ENCODE peak calls at places on chromosome 19, in eight cellular contexts. X is fibroblast of lung; N is CD4-positive, alpha-beta memory T cell; O is CD4-positive, CD25-positive, alpha-beta regulatory T cell; M is A549; W is CD8-positive, alpha-beta T cell; S is tibial artery; V is A673. R is an unnamed sample.

GRCh38 chr19:51660975-51661600 is 14.5 kb upstream of the SIGLEC14 start:
- DNase-seq in M (peak), V (peak), S (peak), O (peak), W (no peak), X (peak), N (no peak), R (peak)

GRCh38 chr19:49923055-49924003 is 5.7 kb upstream of the ATF5 start:
- DNase-seq in O (no peak), S (no peak), W (no peak), V (no peak), N (no peak), X (no peak), M (no peak), R (no peak)

GRCh38 chr19:50328257-50329145 is 676 bp downstream of the KCNC3 start:
- DNase-seq in O (no peak), S (no peak), N (peak), X (no peak), M (no peak), W (no peak), V (peak), R (no peak)

GRCh38 chr19:19606021-19606420 is 12.5 kb downstream of the PBX4 start:
- DNase-seq in X (no peak), O (peak), W (peak), V (no peak), M (no peak), S (no peak), N (peak), R (no peak)

GRCh38 chr19:53182202-53182601 is 11.0 kb downstream of the ZNF665 start:
- DNase-seq in S (no peak), O (no peak), X (peak), W (no peak), M (no peak), N (no peak), V (no peak), R (no peak)

GRCh38 chr19:49210901-49211451 is 53.4 kb downstream of the TRPM4 start:
- DNase-seq in S (no peak), V (no peak), X (no peak), M (no peak), O (no peak), W (no peak), N (no peak), R (no peak)

GRCh38 chr19:13817018-13817614 is 21.9 kb downstream of the ZSWIM4 start:
- DNase-seq in M (no peak), X (no peak), S (no peak), W (no peak), N (no peak), O (no peak), V (no peak), R (peak)

GRCh38 chr19:57830071-57830602 is at the start of gene ZNF587B:
- DNase-seq in O (peak), X (peak), M (no peak), S (peak), W (peak), N (peak), V (peak), R (peak)

GRCh38 chr19:48344892-48345291 is 18.8 kb downstream of the TMEM143 start:
- DNase-seq in M (no peak), N (no peak), W (no peak), S (no peak), X (no peak), O (no peak), V (peak), R (no peak)

GRCh38 chr19:48881741-48882657 is 9.8 kb downstream of the PPP1R15A start:
- DNase-seq in W (no peak), N (peak), V (no peak), X (no peak), O (no peak), S (no peak), M (no peak), R (no peak)

GRCh38 chr19:52094526-52094925 is 1.0 kb downstream of the ZNF841 start:
- DNase-seq in S (no peak), W (no peak), V (no peak), M (no peak), O (no peak), X (no peak), N (no peak), R (no peak)

GRCh38 chr19:49094505-49095482 is 9.5 kb downstream of the SNRNP70 start:
- DNase-seq in V (no peak), S (no peak), O (no peak), N (no peak), M (no peak), W (no peak), X (no peak), R (no peak)

GRCh38 chr19:11480927-11481776 is at the start of gene ELAVL3:
- DNase-seq in V (peak), M (no peak), O (no peak), N (no peak), S (no peak), W (no peak), X (no peak), R (no peak)

GRCh38 chr19:29702958-29703320 is 12.1 kb downstream of the C19orf12 start:
- DNase-seq in M (no peak), X (no peak), S (no peak), W (no peak), V (no peak), N (no peak), O (no peak), R (no peak)

GRCh38 chr19:53909471-53910169 is 542 bp downstream of the CACNG7 start:
- DNase-seq in O (no peak), X (no peak), W (no peak), V (no peak), S (no peak), N (no peak), M (no peak), R (no peak)

GRCh38 chr19:8569066-8569761 is 8.0 kb downstream of the MYO1F start:
- DNase-seq in N (peak), W (peak), X (peak), O (peak), M (peak), V (no peak), S (peak), R (peak)

GRCh38 chr19:19997656-19998268 is 41.5 kb downstream of the ZNF682 start:
- DNase-seq in V (peak), O (no peak), X (no peak), M (no peak), S (no peak), W (peak), N (peak), R (peak)

GRCh38 chr19:48913114-48913513 is 13.0 kb downstream of the NUCB1 start:
- DNase-seq in W (no peak), V (peak), N (peak), M (no peak), X (no peak), O (no peak), S (no peak), R (no peak)

GRCh38 chr19:42216653-42217521 is 590 bp downstream of the DEDD2 start:
- DNase-seq in O (peak), M (peak), X (peak), V (peak), W (peak), N (no peak), S (no peak), R (peak)

GRCh38 chr19:10316229-10317044 is 622 bp upstream of the FDX2 start:
- DNase-seq in X (no peak), O (no peak), S (no peak), M (no peak), N (no peak), V (no peak), W (no peak), R (peak)

GRCh38 chr19:31818740-31819228 is 469.5 kb upstream of the TSHZ3 start:
- DNase-seq in N (no peak), V (no peak), M (no peak), S (no peak), W (no peak), X (peak), O (no peak), R (no peak)

GRCh38 chr19:19334989-19335344 is 14.3 kb downstream of the MAU2 start:
- DNase-seq in S (no peak), X (no peak), W (no peak), M (no peak), N (no peak), V (no peak), O (no peak), R (no peak)

GRCh38 chr19:15161028-15161984 is 39.5 kb downstream of the NOTCH3 start:
- DNase-seq in N (no peak), X (no peak), O (no peak), M (peak), W (no peak), V (peak), S (no peak), R (no peak)

GRCh38 chr19:14378890-14379289 is 2.4 kb upstream of the ADGRE5 start:
- DNase-seq in O (no peak), N (no peak), V (no peak), X (no peak), M (no peak), W (no peak), S (no peak), R (no peak)

GRCh38 chr19:35959040-35959967 is 23.1 kb downstream of the LRFN3 start:
- DNase-seq in X (no peak), S (no peak), V (peak), O (peak), N (peak), W (peak), M (no peak), R (peak)

GRCh38 chr19:4388171-4389063 is 11.9 kb downstream of the SH3GL1 start:
- DNase-seq in M (no peak), O (no peak), S (no peak), W (no peak), V (no peak), N (no peak), X (no peak), R (peak)

DNA sequence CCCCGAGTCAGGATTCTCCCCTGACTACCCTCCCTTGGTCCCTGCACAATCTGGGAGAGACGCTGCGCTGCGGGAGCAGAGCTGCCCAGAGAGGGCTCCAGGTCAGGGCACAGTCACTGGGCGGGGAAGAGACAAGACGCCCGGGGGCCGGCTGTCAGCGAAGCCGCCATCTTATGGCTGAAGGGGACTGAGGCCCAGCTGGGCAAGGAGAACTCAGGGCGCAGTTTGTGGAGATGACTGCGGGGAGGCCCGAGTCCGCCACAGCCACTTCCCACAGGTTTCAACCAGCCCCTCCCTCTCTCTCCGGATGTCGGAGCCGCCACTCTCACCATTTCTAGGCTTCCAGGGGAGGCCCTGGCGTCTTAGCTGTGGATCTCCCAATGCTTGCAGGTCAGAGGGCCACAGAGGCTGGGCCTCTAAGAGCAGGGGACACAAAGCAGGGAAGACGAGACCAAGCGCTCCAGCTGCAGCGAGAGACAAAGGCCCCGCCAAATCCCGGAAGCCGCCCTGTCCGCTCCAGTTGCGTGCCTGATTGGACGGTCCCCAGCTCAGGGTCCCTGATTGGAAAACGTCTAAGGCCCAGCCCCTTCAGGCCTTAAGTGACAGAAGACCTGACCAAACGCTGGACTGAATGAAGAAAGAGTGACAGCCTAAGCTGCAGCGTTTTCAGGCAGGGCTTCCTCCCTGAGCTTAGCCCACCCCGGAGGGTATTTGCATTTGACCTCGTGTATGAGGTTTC is at the start of gene ZNF724:
- DNase-seq in N (peak), S (peak), W (peak), X (peak), O (peak), V (peak), M (peak), R (peak)
- H3K27ac ChIP-seq in N (peak), S (peak), W (peak), X (peak), O (peak), V (peak), M (peak), R (no peak)

GRCh38 chr19:2046046-2046907 is 4.8 kb downstream of the MKNK2 start:
- DNase-seq in N (no peak), X (no peak), V (no peak), W (no peak), S (no peak), O (no peak), M (no peak), R (peak)
- H3K27ac ChIP-seq in N (peak), X (no peak), V (peak), W (no peak), S (peak), O (peak), M (peak), R (no peak)

GRCh38 chr19:39319098-39319891 is 1.4 kb downstream of the LRFN1 start:
- DNase-seq in S (no peak), O (no peak), X (no peak), W (no peak), M (no peak), V (no peak), N (no peak), R (no peak)

GRCh38 chr19:39319892-39320168 is 833 bp downstream of the LRFN1 start:
- DNase-seq in M (no peak), X (no peak), W (no peak), N (no peak), S (no peak), O (no peak), V (no peak), R (no peak)

GRCh38 chr19:39318690-39319089 is 2.0 kb downstream of the LRFN1 start:
- DNase-seq in M (no peak), O (no peak), W (no peak), N (no peak), V (no peak), S (no peak), X (no peak), R (no peak)

GRCh38 chr19:39321832-39322176 is 1.1 kb upstream of the LRFN1 start:
- DNase-seq in W (no peak), X (no peak), N (no peak), S (no peak), M (no peak), V (no peak), O (no peak), R (no peak)

GRCh38 chr19:39320948-39321831 is 527 bp upstream of the LRFN1 start:
- DNase-seq in N (no peak), V (no peak), X (no peak), W (no peak), S (no peak), O (no peak), M (no peak), R (no peak)
- H3K27ac ChIP-seq in N (peak), V (no peak), X (no peak), W (no peak), S (no peak), O (peak), M (peak), R (no peak)

GRCh38 chr19:6233051-6233826 is 46.5 kb downstream of the MLLT1 start:
- DNase-seq in X (peak), W (no peak), O (no peak), M (no peak), V (no peak), N (no peak), S (peak), R (peak)

GRCh38 chr19:6235031-6235951 is 44.5 kb downstream of the MLLT1 start:
- DNase-seq in M (no peak), V (no peak), X (no peak), W (no peak), N (no peak), O (no peak), S (no peak), R (no peak)

GRCh38 chr19:6233827-6234511 is 45.8 kb downstream of the MLLT1 start:
- DNase-seq in O (no peak), N (no peak), V (no peak), S (no peak), M (no peak), X (no peak), W (no peak), R (peak)

GRCh38 chr19:6232567-6232966 is 47.2 kb downstream of the MLLT1 start:
- DNase-seq in O (no peak), W (no peak), X (peak), M (no peak), V (no peak), S (no peak), N (no peak), R (no peak)

DNA sequence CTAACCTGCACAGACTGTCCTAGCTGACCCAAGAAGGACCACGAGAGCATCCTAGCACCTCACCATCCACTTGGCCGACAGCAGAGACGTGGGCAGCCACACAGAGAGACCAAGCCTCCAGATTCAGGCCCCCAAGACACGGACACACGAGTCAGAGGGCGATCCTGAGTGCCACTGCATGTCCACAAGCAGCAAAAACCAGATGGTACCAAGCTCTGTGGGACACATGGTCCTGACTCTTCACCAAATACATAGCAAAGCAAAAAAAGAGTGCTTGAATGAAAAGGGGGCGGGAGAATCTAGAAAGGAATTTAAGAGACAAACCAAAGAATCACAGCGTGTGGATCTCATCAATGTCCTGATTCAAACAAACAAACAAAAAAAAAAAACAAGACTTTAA is 45.2 kb downstream of the MLLT1 start:
- DNase-seq in X (no peak), W (no peak), V (no peak), M (no peak), N (no peak), S (no peak), O (no peak), R (no peak)
- H3K27ac ChIP-seq in X (peak), W (no peak), V (no peak), M (no peak), N (no peak), S (peak), O (no peak), R (peak)